ENCODE peak calls at places on chromosome 1, in ten cellular contexts. E is foreskin fibroblast; H is Caco-2; R is esophagus squamous epithelium; V is stimulated activated naive CD8-positive, alpha-beta T cell treated with anti-CD3 and anti-CD28 coated beads, Interleukin-15, Interleukin-2, amounts not matched to agents 100 U/mL and 50 U/mL, for 24 hours; W is C1 segment of cervical spinal cord; F is SHP77; C is sciatic nerve; U is WTC11; K is EL. Z is an unnamed sample.

GRCh38 chr1:94248956-94249688 is 11.7 kb upstream of the ARHGAP29 start:
- DNase-seq in E (no peak), H (no peak), R (no peak), V (no peak), W (no peak), F (no peak), C (no peak), U (no peak), K (no peak), Z (no peak)

GRCh38 chr1:22447581-22448215 is 4.0 kb upstream of the ZBTB40 start:
- DNase-seq in E (peak), H (no peak), R (no peak), V (no peak), W (no peak), F (peak), C (no peak), U (no peak), K (peak), Z (no peak)

GRCh38 chr1:156276966-156277381 is 5.7 kb downstream of the SMG5 start:
- DNase-seq in E (no peak), H (peak), R (no peak), V (no peak), W (no peak), F (no peak), C (no peak), U (no peak), K (no peak), Z (no peak)

GRCh38 chr1:193417420-193417819 is 231.0 kb upstream of the B3GALT2 start:
- DNase-seq in E (peak), H (no peak), R (no peak), V (no peak), W (no peak), F (no peak), C (no peak), U (no peak), K (peak), Z (no peak)

GRCh38 chr1:246750752-246751151 is 26.5 kb downstream of the SCCPDH start:
- DNase-seq in E (no peak), H (peak), R (no peak), V (no peak), W (no peak), F (no peak), C (no peak), U (no peak), K (no peak), Z (no peak)

GRCh38 chr1:232510367-232511110 is 119.4 kb downstream of the SIPA1L2 start:
- DNase-seq in E (no peak), H (no peak), R (no peak), V (no peak), W (no peak), F (no peak), C (no peak), U (no peak), K (no peak), Z (no peak)

GRCh38 chr1:113226118-113226517 is 153.1 kb downstream of the LRIG2 start:
- DNase-seq in E (no peak), H (no peak), R (no peak), V (no peak), W (no peak), F (no peak), C (no peak), U (no peak), K (no peak), Z (peak)

GRCh38 chr1:61606448-61607312 is 118.3 kb downstream of the TM2D1 start:
- DNase-seq in E (no peak), H (no peak), R (no peak), V (no peak), W (no peak), F (no peak), C (peak), U (no peak), K (peak), Z (no peak)

GRCh38 chr1:119713538-119714456 is 2.1 kb downstream of the PHGDH start:
- DNase-seq in E (no peak), H (no peak), R (no peak), V (no peak), W (peak), F (peak), C (no peak), U (peak), K (peak), Z (peak)

GRCh38 chr1:109912873-109913272 is 2.2 kb downstream of the CSF1 start:
- DNase-seq in E (peak), H (no peak), R (no peak), V (no peak), W (no peak), F (no peak), C (no peak), U (no peak), K (peak), Z (no peak)

GRCh38 chr1:233066087-233066486 is 115.7 kb downstream of the NTPCR start:
- DNase-seq in E (no peak), H (no peak), R (no peak), V (no peak), W (no peak), F (no peak), C (no peak), U (no peak), K (no peak), Z (no peak)

GRCh38 chr1:184222561-184223157 is 164.2 kb upstream of the C1orf21 start:
- DNase-seq in E (no peak), H (no peak), R (no peak), V (peak), W (peak), F (no peak), C (peak), U (peak), K (peak), Z (peak)

GRCh38 chr1:213003281-213003680 is 12.4 kb downstream of the ANGEL2 start:
- DNase-seq in E (no peak), H (no peak), R (no peak), V (no peak), W (no peak), F (no peak), C (no peak), U (no peak), K (no peak), Z (no peak)